ENCODE peak calls at places on chromosome 3, in four cellular contexts. W, C, U and P are unnamed samples.

GRCh38 chr3:154105218-154105975 is 15.8 kb upstream of the ARHGEF26 start:
- DNase-seq in W (no peak), C (no peak), U (peak), P (no peak)

GRCh38 chr3:6697722-6698121 is 163.2 kb upstream of the GRM7 start:
- DNase-seq in W (no peak), C (no peak), U (no peak), P (no peak)

GRCh38 chr3:144384241-144384979 is 412.8 kb downstream of the DIPK2A start:
- DNase-seq in W (no peak), C (no peak), U (no peak), P (no peak)

GRCh38 chr3:71183544-71183943 is 400.0 kb downstream of the FOXP1 start:
- DNase-seq in W (no peak), C (no peak), U (no peak), P (no peak)

GRCh38 chr3:151439652-151440125 is 21.2 kb downstream of the IGSF10 start:
- DNase-seq in W (no peak), C (no peak), U (peak), P (peak)

GRCh38 chr3:192986399-192986798 is 68.7 kb upstream of the MB21D2 start:
- DNase-seq in W (no peak), C (no peak), U (no peak), P (peak)

GRCh38 chr3:73136941-73137340 is 75.5 kb downstream of the EBLN2 start:
- DNase-seq in W (no peak), C (no peak), U (no peak), P (no peak)

GRCh38 chr3:9777695-9778023 is 7.9 kb upstream of the CAMK1 start:
- DNase-seq in W (no peak), C (no peak), U (no peak), P (no peak)

GRCh38 chr3:63753567-63753966 is 65.5 kb upstream of the C3orf49 start:
- DNase-seq in W (no peak), C (no peak), U (peak), P (peak)

GRCh38 chr3:191358929-191359328 is 28.6 kb upstream of the UTS2B start:
- DNase-seq in W (no peak), C (no peak), U (no peak), P (peak)

GRCh38 chr3:46926871-46927717 is 49.5 kb downstream of the CCDC12 start:
- DNase-seq in W (no peak), C (no peak), U (no peak), P (no peak)

GRCh38 chr3:142209655-142210054 is 15.7 kb downstream of the GK5 start:
- DNase-seq in W (no peak), C (no peak), U (peak), P (no peak)

GRCh38 chr3:194556086-194557056 is 69.6 kb upstream of the ATP13A3 start:
- DNase-seq in W (no peak), C (no peak), U (peak), P (no peak)

GRCh38 chr3:16486951-16487480 is 26.5 kb downstream of the RFTN1 start:
- DNase-seq in W (no peak), C (no peak), U (no peak), P (no peak)

GRCh38 chr3:59558906-59559720 is 509.3 kb upstream of the CFAP20DC start:
- DNase-seq in W (no peak), C (no peak), U (no peak), P (no peak)

GRCh38 chr3:165193392-165194268 is 2.6 kb downstream of the SLITRK3 start:
- DNase-seq in W (no peak), C (no peak), U (no peak), P (peak)

GRCh38 chr3:195172285-195172684 is 98.7 kb downstream of the XXYLT1 start:
- DNase-seq in W (no peak), C (no peak), U (peak), P (peak)

GRCh38 chr3:182786564-182787196 is 6.6 kb upstream of the ATP11B start:
- DNase-seq in W (no peak), C (no peak), U (no peak), P (no peak)

GRCh38 chr3:36212291-36212690 is 168.0 kb upstream of the STAC start:
- DNase-seq in W (no peak), C (no peak), U (no peak), P (no peak)

GRCh38 chr3:128491900-128492352 is 1.1 kb downstream of the GATA2 start:
- DNase-seq in W (no peak), C (peak), U (no peak), P (peak)
- H3K56ac ChIP-seq in W (no peak), C (no peak), U (no peak), P (no peak)

GRCh38 chr3:185024966-185025365 is 127.9 kb downstream of the C3orf70 start:
- DNase-seq in W (no peak), C (no peak), U (no peak), P (no peak)

GRCh38 chr3:185028121-185028520 is 124.7 kb downstream of the C3orf70 start:
- DNase-seq in W (no peak), C (no peak), U (no peak), P (no peak)

GRCh38 chr3:185021326-185021725 is 131.5 kb downstream of the C3orf70 start:
- DNase-seq in W (no peak), C (no peak), U (peak), P (no peak)

GRCh38 chr3:185029071-185029470 is 123.8 kb downstream of the C3orf70 start:
- DNase-seq in W (no peak), C (no peak), U (no peak), P (no peak)

DNA sequence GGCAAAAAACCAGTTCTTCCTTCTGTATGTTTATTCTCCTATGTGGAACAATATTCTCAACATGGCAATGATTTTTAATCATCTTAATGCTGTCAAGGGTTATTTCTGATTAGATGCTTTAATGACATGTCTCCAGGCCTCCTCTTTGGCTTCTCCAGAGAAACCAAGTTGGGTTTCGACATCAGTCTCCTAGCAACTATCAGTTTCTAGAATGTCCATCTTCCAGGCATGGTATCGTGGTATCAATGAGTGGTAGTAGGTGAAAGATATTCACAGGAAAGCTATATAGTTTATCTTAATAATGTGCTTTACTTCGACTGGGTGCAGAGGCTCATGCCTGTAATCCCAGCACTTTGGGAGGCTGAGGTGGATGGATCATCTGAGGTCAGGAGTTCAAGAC is 128.5 kb downstream of the C3orf70 start:
- DNase-seq in W (no peak), C (no peak), U (no peak), P (no peak)
- H3K56ac ChIP-seq in W (no peak), C (no peak), U (no peak), P (no peak)

GRCh38 chr3:61018807-61019206 is 232.4 kb downstream of the FHIT start:
- DNase-seq in W (no peak), C (no peak), U (no peak), P (no peak)
- H3K56ac ChIP-seq in W (no peak), C (no peak), U (no peak), P (no peak)

GRCh38 chr3:172199850-172200369 is 160.5 kb downstream of the FNDC3B start:
- DNase-seq in W (no peak), C (no peak), U (no peak), P (no peak)
- H3K56ac ChIP-seq in W (no peak), C (no peak), U (no peak), P (no peak)

DNA sequence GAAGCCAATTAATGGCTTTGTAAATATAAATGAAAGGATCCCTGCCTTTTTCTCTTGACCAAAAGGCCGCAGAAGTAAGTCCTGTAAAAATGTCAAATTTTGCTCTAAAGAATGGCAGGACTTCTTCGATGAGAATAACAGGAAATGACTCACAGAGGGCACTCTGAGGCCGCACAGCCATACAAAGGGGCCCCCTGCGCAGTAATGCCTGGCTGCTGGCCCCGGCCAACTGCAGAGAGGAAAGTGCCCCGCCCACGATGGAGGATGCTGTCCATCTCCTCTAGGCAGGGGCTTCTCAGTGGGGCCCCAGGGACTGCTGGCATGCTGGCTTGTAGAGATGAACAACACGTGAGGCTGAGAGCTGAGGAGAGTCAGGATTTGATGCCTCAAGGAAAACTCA is 18.1 kb upstream of the SCN10A start:
- DNase-seq in W (peak), C (peak), U (peak), P (peak)
- H3K56ac ChIP-seq in W (no peak), C (no peak), U (peak), P (no peak)

DNA sequence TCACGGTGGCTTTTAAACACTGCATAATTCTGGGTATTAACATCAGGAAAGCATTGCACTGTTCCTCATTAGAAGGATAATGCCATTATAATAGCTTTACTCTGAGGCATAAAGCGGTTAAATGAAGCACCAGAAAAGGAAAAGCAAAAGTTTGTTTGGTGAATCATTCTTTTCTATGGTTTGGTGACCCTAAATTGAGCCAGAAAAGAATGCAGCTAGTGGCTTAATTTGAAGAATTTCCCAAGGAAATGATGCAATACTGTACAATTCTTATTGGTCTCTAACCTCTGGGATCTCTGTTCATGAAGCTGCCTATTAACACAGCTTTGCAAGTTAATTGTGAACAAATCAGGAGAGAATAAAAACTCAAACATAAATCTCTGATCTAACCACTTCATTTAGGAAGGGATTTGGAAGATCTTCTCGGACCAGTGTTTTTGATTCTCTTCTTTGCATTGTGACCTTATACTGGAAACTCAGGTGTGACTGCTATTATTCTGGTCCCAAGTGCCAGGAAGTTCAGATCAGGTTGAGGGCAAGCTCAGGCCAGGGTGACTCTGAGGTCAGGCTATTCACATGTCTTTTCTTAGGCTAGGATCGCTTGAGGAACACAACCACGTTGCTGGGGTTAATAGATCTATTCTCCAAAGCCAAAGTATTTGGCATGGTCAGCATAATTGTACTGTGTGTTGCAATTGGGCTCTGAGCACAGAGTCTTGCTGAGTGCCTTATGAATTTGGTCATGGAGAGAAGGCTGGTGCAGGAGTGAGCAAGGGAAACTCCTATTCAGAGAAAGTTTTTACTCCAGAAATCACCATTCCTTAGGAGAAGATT is 11.3 kb upstream of the DLG1 start:
- DNase-seq in W (no peak), C (no peak), U (peak), P (no peak)
- H3K56ac ChIP-seq in W (no peak), C (no peak), U (peak), P (no peak)

GRCh38 chr3:123024056-123024455 is 3.5 kb downstream of the SEMA5B start:
- DNase-seq in W (no peak), C (no peak), U (no peak), P (no peak)
- H3K56ac ChIP-seq in W (no peak), C (no peak), U (no peak), P (no peak)

GRCh38 chr3:98350082-98350481 is 3.6 kb upstream of the OR5K4 start:
- DNase-seq in W (no peak), C (no peak), U (no peak), P (no peak)
- H3K56ac ChIP-seq in W (no peak), C (no peak), U (no peak), P (no peak)